ENCODE peak calls at places on chromosomes 12 and 14, in seven cellular contexts. C, D, A, V, Q, L and X are unnamed samples.

GRCh38 chr14:73700325-73700724 is 13.9 kb downstream of the PNMA1 start:
- DNase-seq in C (no peak), D (no peak), A (no peak), V (no peak), Q (no peak), L (no peak), X (no peak)

GRCh38 chr12:47340391-47341015 is 260.7 kb upstream of the AMIGO2 start:
- DNase-seq in C (no peak), D (no peak), A (no peak), V (no peak), Q (no peak), L (no peak), X (no peak)

GRCh38 chr12:73221398-73221797 is 949.2 kb downstream of the TRHDE start:
- DNase-seq in C (no peak), D (no peak), A (no peak), V (no peak), Q (no peak), L (no peak), X (no peak)

GRCh38 chr12:19971396-19971802 is 396.9 kb upstream of the PDE3A start:
- DNase-seq in C (peak), D (peak), A (peak), V (no peak), Q (peak), L (peak), X (no peak)

GRCh38 chr14:57508756-57509155 is 15.1 kb upstream of the CCDC198 start:
- DNase-seq in C (no peak), D (no peak), A (no peak), V (no peak), Q (no peak), L (no peak), X (no peak)

GRCh38 chr12:67676624-67677023 is 28.1 kb downstream of the DYRK2 start:
- DNase-seq in C (no peak), D (no peak), A (peak), V (no peak), Q (no peak), L (no peak), X (no peak)

GRCh38 chr12:104095289-104095688 is 31.0 kb downstream of the HCFC2 start:
- DNase-seq in C (no peak), D (no peak), A (no peak), V (no peak), Q (no peak), L (no peak), X (no peak)

GRCh38 chr12:109445224-109445623 is 31.9 kb downstream of the KCTD10 start:
- DNase-seq in C (no peak), D (no peak), A (peak), V (peak), Q (no peak), L (no peak), X (no peak)

GRCh38 chr12:6201775-6202292 is 1.6 kb downstream of the CD9 start:
- DNase-seq in C (no peak), D (no peak), A (no peak), V (no peak), Q (no peak), L (no peak), X (no peak)

GRCh38 chr12:1805441-1806081 is 14.8 kb upstream of the LRTM2 start:
- DNase-seq in C (no peak), D (no peak), A (no peak), V (no peak), Q (no peak), L (no peak), X (no peak)

GRCh38 chr14:22634233-22634632 is 9.9 kb downstream of the OR6J1 start:
- DNase-seq in C (no peak), D (no peak), A (no peak), V (no peak), Q (no peak), L (no peak), X (no peak)

GRCh38 chr14:63164108-63164683 is 40.0 kb upstream of the RHOJ start:
- DNase-seq in C (no peak), D (no peak), A (peak), V (no peak), Q (no peak), L (peak), X (no peak)

GRCh38 chr14:80188571-80188970 is 22.7 kb downstream of the DIO2 start:
- DNase-seq in C (no peak), D (no peak), A (no peak), V (no peak), Q (no peak), L (no peak), X (no peak)

DNA sequence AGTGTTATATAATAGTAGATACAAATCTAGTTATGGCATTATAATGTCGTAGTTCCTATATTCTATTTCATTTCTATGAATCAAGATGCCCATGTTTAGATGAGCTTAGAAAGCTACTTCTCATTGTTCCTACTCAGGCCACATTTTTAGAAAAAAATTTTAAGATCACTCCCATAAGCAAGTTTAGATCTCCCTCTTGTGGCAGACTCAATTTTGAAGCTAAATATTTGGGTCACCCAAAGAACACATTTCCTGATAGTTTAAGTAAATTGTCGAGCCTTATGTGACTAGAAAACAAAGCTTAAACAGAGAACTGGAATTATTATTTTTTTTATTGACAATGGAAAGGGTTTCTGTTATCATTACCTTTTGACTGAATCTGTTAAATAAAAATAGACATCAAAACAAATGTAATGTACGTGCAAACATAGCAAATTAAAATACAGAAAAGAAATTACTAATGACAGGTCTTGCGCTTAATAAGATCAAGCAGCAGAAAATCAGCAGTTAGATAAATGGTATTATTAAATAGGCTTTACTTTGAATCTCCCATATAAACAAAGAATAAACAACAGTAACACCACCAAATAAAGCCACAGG is 180.2 kb downstream of the ACSS3 start:
- DNase-seq in C (peak), D (peak), A (peak), V (peak), Q (peak), L (peak), X (no peak)
- TF ChIP-seq CTCF in C (peak), D (peak), A (peak), V (peak), Q (peak), L (peak), X (peak)

GRCh38 chr14:69270795-69271708 is 11.1 kb downstream of the GALNT16 start:
- DNase-seq in C (no peak), D (no peak), A (peak), V (no peak), Q (no peak), L (no peak), X (no peak)
- TF ChIP-seq CTCF in C (no peak), D (no peak), A (no peak), V (no peak), Q (no peak), L (no peak), X (no peak)

GRCh38 chr14:69839017-69839416 is 40.2 kb upstream of the SMOC1 start:
- DNase-seq in C (no peak), D (no peak), A (no peak), V (no peak), Q (no peak), L (no peak), X (no peak)
- TF ChIP-seq CTCF in C (no peak), D (no peak), A (no peak), V (no peak), Q (no peak), L (no peak), X (no peak)

DNA sequence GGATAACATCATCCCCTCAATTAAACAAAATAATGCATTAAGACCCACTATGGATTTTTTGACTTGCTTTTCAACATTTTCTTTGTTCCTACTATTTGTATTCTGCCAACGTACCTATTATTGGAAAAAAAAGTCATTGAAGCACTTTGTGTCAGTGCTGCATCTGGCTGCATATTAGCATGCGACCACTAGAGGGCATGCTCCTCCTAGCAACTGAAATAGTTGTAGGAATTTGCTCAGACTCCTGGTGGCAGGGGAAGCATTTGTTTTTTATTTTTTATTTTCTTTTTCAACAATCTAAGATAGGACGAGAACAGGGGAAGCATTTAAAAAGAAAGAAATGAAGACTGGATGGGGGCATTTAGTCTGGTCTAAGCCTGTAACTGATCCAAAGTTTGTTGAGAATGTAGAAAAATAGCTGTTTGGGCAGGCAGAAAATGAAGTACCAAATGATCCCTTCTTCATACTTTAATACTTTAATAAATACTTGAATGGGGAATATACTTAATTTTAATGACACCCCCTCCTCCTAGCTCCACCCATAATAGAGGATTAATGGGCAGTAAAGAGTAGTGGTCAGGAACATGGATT is 14.5 kb upstream of the CLEC4A start:
- DNase-seq in C (peak), D (peak), A (peak), V (peak), Q (peak), L (peak), X (peak)
- TF ChIP-seq CTCF in C (peak), D (peak), A (peak), V (peak), Q (peak), L (peak), X (peak)

DNA sequence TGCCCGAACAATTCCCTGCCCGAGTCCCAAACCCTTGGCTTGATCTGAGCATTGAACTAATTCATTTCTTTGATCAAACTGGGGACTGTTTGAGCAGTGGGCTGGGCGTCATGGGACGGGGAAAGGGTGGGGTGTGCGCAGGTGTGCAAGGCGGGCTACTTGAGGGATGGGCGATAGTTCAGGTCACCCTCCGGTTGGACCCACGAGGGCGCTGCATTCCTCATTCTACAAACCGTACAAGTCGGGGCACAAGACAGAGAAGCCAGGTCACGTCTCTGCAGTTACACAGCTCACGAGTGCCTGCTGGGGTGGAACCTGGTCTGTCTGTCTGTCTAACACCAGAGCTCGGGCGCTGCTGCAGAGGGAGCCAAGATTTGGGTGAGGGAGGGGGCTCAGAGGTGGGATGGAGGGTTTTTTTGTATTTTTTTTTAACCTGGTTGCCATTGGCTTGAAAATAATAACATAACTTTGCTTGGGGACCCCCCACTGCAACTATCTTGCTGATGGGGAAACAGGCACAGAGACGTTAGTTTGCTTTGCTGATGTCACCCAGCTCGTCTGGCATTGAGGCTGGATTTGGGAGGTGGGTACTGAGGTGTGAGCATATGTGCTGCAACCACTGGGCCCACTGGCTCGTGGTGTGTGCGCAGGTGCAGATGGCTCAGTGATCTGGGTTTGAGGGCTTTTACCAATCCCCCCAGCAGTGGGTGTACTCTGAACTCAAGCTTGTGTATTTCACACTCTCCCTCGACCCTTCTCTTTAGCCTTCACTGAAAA is 7.6 kb upstream of the RTL1 start:
- DNase-seq in C (no peak), D (no peak), A (no peak), V (no peak), Q (no peak), L (no peak), X (no peak)
- TF ChIP-seq CTCF in C (no peak), D (no peak), A (no peak), V (no peak), Q (peak), L (no peak), X (no peak)

GRCh38 chr12:23221926-23222325 is 597.0 kb downstream of the ETNK1 start:
- DNase-seq in C (no peak), D (no peak), A (no peak), V (no peak), Q (no peak), L (no peak), X (no peak)

GRCh38 chr12:23222801-23223200 is 597.8 kb downstream of the ETNK1 start:
- DNase-seq in C (no peak), D (no peak), A (no peak), V (no peak), Q (no peak), L (no peak), X (no peak)

GRCh38 chr12:23217158-23217557 is 592.2 kb downstream of the ETNK1 start:
- DNase-seq in C (no peak), D (no peak), A (no peak), V (no peak), Q (no peak), L (no peak), X (no peak)

GRCh38 chr12:23217716-23218115 is 592.7 kb downstream of the ETNK1 start:
- DNase-seq in C (no peak), D (no peak), A (no peak), V (no peak), Q (no peak), L (no peak), X (no peak)

GRCh38 chr12:23221066-23221465 is 596.1 kb downstream of the ETNK1 start:
- DNase-seq in C (peak), D (peak), A (peak), V (no peak), Q (peak), L (no peak), X (no peak)
- TF ChIP-seq CTCF in C (no peak), D (peak), A (peak), V (no peak), Q (peak), L (peak), X (peak)